ENCODE peak calls at places on chromosomes 16 and 17, in four cellular contexts. V, S, K and C are unnamed samples.

GRCh38 chr16:18945233-18945632 is 19.0 kb upstream of the SMG1 start:
- DNase-seq in V (no peak), S (no peak), K (no peak), C (no peak)

GRCh38 chr17:5888811-5889210 is 181.4 kb upstream of the WSCD1 start:
- DNase-seq in V (peak), S (no peak), K (no peak), C (no peak)

GRCh38 chr17:56798916-56799315 is 34.8 kb downstream of the C17orf67 start:
- DNase-seq in V (peak), S (no peak), K (no peak), C (no peak)

GRCh38 chr17:2239882-2240430 is 63.6 kb downstream of the SMG6 start:
- DNase-seq in V (peak), S (no peak), K (no peak), C (no peak)

GRCh38 chr16:47158991-47159390 is 15.2 kb upstream of the NETO2 start:
- DNase-seq in V (no peak), S (no peak), K (no peak), C (no peak)

GRCh38 chr16:22325598-22326368 is 28.6 kb downstream of the POLR3E start:
- DNase-seq in V (no peak), S (no peak), K (no peak), C (no peak)

GRCh38 chr16:81449899-81450608 is 5.4 kb downstream of the CMIP start:
- DNase-seq in V (no peak), S (no peak), K (no peak), C (no peak)

GRCh38 chr16:75361936-75362335 is 71.4 kb downstream of the CFDP1 start:
- DNase-seq in V (no peak), S (no peak), K (no peak), C (no peak)

GRCh38 chr16:79648846-79649245 is 48.3 kb upstream of the MAF start:
- DNase-seq in V (no peak), S (no peak), K (no peak), C (no peak)

GRCh38 chr17:78412403-78412802 is 34.0 kb downstream of the PGS1 start:
- DNase-seq in V (peak), S (no peak), K (no peak), C (no peak)

GRCh38 chr16:76705883-76706282 is 428.7 kb downstream of the CNTNAP4 start:
- DNase-seq in V (no peak), S (no peak), K (no peak), C (no peak)

GRCh38 chr16:26727801-26728200 is 338.9 kb upstream of the C16orf82 start:
- DNase-seq in V (no peak), S (no peak), K (no peak), C (no peak)

GRCh38 chr17:42386784-42387183 is 1.5 kb downstream of the STAT3 start:
- DNase-seq in V (peak), S (no peak), K (no peak), C (no peak)

GRCh38 chr17:42517516-42517915 is 18.5 kb upstream of the NAGLU start:
- DNase-seq in V (peak), S (peak), K (peak), C (no peak)

GRCh38 chr16:11032922-11033291 is 88.5 kb downstream of the CLEC16A start:
- DNase-seq in V (peak), S (peak), K (no peak), C (no peak)

GRCh38 chr16:66081967-66082366 is 284.5 kb upstream of the CDH5 start:
- DNase-seq in V (peak), S (no peak), K (no peak), C (peak)

GRCh38 chr16:4537376-4538066 is 1.1 kb downstream of the CDIP1 start:
- DNase-seq in V (no peak), S (no peak), K (peak), C (no peak)

GRCh38 chr17:27905524-27906237 is 12.5 kb upstream of the LYRM9 start:
- DNase-seq in V (no peak), S (no peak), K (no peak), C (no peak)

GRCh38 chr17:47265983-47266541 is 12.4 kb downstream of the ITGB3 start:
- DNase-seq in V (peak), S (no peak), K (no peak), C (no peak)

GRCh38 chr17:1055751-1056645 is 59.1 kb downstream of the TIMM22 start:
- DNase-seq in V (peak), S (peak), K (peak), C (peak)